ENCODE peak calls at places on chromosomes 2 and 18, in six cellular contexts. One of them, this sample, is unnamed.

GRCh38 chr18:22169889-22170420 is 566 bp downstream of the GATA6 start:
- DNase-seq in AG10803: peak
- DNase-seq in adrenal gland: no peak
- DNase-seq in astrocyte of the cerebellum: no peak
- DNase-seq in kidney: no peak
- DNase-seq in suprapubic skin: no peak
- DNase-seq in this sample: no peak

GRCh38 chr2:200179201-200179600 is 127.3 kb upstream of the SPATS2L start:
- DNase-seq in astrocyte of the cerebellum: no peak
- DNase-seq in adrenal gland: no peak
- DNase-seq in AG10803: no peak
- DNase-seq in kidney: no peak
- DNase-seq in suprapubic skin: no peak
- DNase-seq in this sample: no peak

GRCh38 chr2:23992931-23993330 is 17.0 kb upstream of the MFSD2B start:
- DNase-seq in suprapubic skin: no peak
- DNase-seq in astrocyte of the cerebellum: no peak
- DNase-seq in adrenal gland: no peak
- DNase-seq in AG10803: no peak
- DNase-seq in kidney: no peak
- DNase-seq in this sample: no peak

GRCh38 chr2:33377048-33377447 is 99.4 kb upstream of the RASGRP3 start:
- DNase-seq in suprapubic skin: no peak
- DNase-seq in astrocyte of the cerebellum: no peak
- DNase-seq in kidney: no peak
- DNase-seq in adrenal gland: no peak
- DNase-seq in AG10803: peak
- DNase-seq in this sample: no peak

GRCh38 chr2:70939847-70940580 is 4.3 kb downstream of the ATP6V1B1 start:
- DNase-seq in AG10803: no peak
- DNase-seq in adrenal gland: no peak
- DNase-seq in kidney: no peak
- DNase-seq in astrocyte of the cerebellum: no peak
- DNase-seq in suprapubic skin: peak
- DNase-seq in this sample: no peak

GRCh38 chr2:28047698-28048097 is 157.2 kb downstream of the BABAM2 start:
- DNase-seq in adrenal gland: no peak
- DNase-seq in AG10803: peak
- DNase-seq in suprapubic skin: no peak
- DNase-seq in astrocyte of the cerebellum: peak
- DNase-seq in kidney: no peak
- DNase-seq in this sample: peak

GRCh38 chr2:139271149-139271548 is 491.0 kb upstream of the NXPH2 start:
- DNase-seq in kidney: no peak
- DNase-seq in adrenal gland: no peak
- DNase-seq in astrocyte of the cerebellum: no peak
- DNase-seq in suprapubic skin: no peak
- DNase-seq in AG10803: no peak
- DNase-seq in this sample: no peak

GRCh38 chr2:203817147-203817546 is 50.4 kb upstream of the CTLA4 start:
- DNase-seq in astrocyte of the cerebellum: no peak
- DNase-seq in adrenal gland: no peak
- DNase-seq in suprapubic skin: no peak
- DNase-seq in kidney: no peak
- DNase-seq in AG10803: no peak
- DNase-seq in this sample: no peak

GRCh38 chr2:68506170-68506569 is 38.8 kb downstream of the APLF start:
- DNase-seq in suprapubic skin: no peak
- DNase-seq in adrenal gland: no peak
- DNase-seq in kidney: no peak
- DNase-seq in AG10803: no peak
- DNase-seq in astrocyte of the cerebellum: no peak
- DNase-seq in this sample: no peak

GRCh38 chr2:127733816-127734537 is 32.7 kb downstream of the SFT2D3 start:
- DNase-seq in kidney: no peak
- DNase-seq in astrocyte of the cerebellum: no peak
- DNase-seq in suprapubic skin: no peak
- DNase-seq in adrenal gland: no peak
- DNase-seq in AG10803: peak
- DNase-seq in this sample: peak

GRCh38 chr2:230798769-230799399 is 65.9 kb upstream of the ITM2C start:
- DNase-seq in suprapubic skin: no peak
- DNase-seq in AG10803: peak
- DNase-seq in adrenal gland: no peak
- DNase-seq in kidney: no peak
- DNase-seq in astrocyte of the cerebellum: peak
- DNase-seq in this sample: peak

GRCh38 chr2:122804494-122804893 is 1049.0 kb downstream of the TSN start:
- DNase-seq in kidney: no peak
- DNase-seq in AG10803: peak
- DNase-seq in suprapubic skin: no peak
- DNase-seq in astrocyte of the cerebellum: no peak
- DNase-seq in adrenal gland: no peak
- DNase-seq in this sample: no peak

GRCh38 chr2:122805346-122805745 is 1049.9 kb downstream of the TSN start:
- DNase-seq in AG10803: no peak
- DNase-seq in astrocyte of the cerebellum: no peak
- DNase-seq in adrenal gland: no peak
- DNase-seq in suprapubic skin: no peak
- DNase-seq in kidney: no peak
- DNase-seq in this sample: no peak

GRCh38 chr2:122808286-122808969 is 1053.0 kb downstream of the TSN start:
- DNase-seq in AG10803: no peak
- DNase-seq in adrenal gland: no peak
- DNase-seq in kidney: no peak
- DNase-seq in astrocyte of the cerebellum: no peak
- DNase-seq in suprapubic skin: no peak
- DNase-seq in this sample: no peak
- H3K4me3 ChIP-seq in AG10803: no peak
- H3K4me3 ChIP-seq in adrenal gland: no peak
- H3K4me3 ChIP-seq in kidney: no peak
- H3K4me3 ChIP-seq in astrocyte of the cerebellum: no peak
- H3K4me3 ChIP-seq in suprapubic skin: no peak
- H3K4me3 ChIP-seq in this sample: no peak

GRCh38 chr2:97005353-97005752 is 19.0 kb upstream of the FAM178B start:
- DNase-seq in AG10803: no peak
- DNase-seq in astrocyte of the cerebellum: no peak
- DNase-seq in adrenal gland: no peak
- DNase-seq in suprapubic skin: no peak
- DNase-seq in kidney: no peak
- DNase-seq in this sample: peak
- TF ChIP-seq CTCF in AG10803: peak
- TF ChIP-seq CTCF in astrocyte of the cerebellum: peak
- TF ChIP-seq CTCF in adrenal gland: peak
- TF ChIP-seq CTCF in suprapubic skin: no peak
- TF ChIP-seq CTCF in kidney: no peak
- TF ChIP-seq CTCF in this sample: peak

GRCh38 chr2:11750917-11751316 is 4.5 kb downstream of the LPIN1 start:
- DNase-seq in AG10803: no peak
- DNase-seq in adrenal gland: no peak
- DNase-seq in astrocyte of the cerebellum: no peak
- DNase-seq in kidney: no peak
- DNase-seq in suprapubic skin: no peak
- DNase-seq in this sample: no peak

GRCh38 chr2:11748018-11748860 is 1.8 kb downstream of the LPIN1 start:
- DNase-seq in astrocyte of the cerebellum: no peak
- DNase-seq in AG10803: no peak
- DNase-seq in adrenal gland: no peak
- DNase-seq in suprapubic skin: no peak
- DNase-seq in kidney: no peak
- DNase-seq in this sample: no peak

GRCh38 chr2:11748861-11749645 is 2.6 kb downstream of the LPIN1 start:
- DNase-seq in kidney: no peak
- DNase-seq in suprapubic skin: no peak
- DNase-seq in astrocyte of the cerebellum: no peak
- DNase-seq in adrenal gland: no peak
- DNase-seq in AG10803: no peak
- DNase-seq in this sample: no peak

GRCh38 chr2:11749646-11750349 is 3.4 kb downstream of the LPIN1 start:
- DNase-seq in AG10803: peak
- DNase-seq in adrenal gland: no peak
- DNase-seq in kidney: no peak
- DNase-seq in astrocyte of the cerebellum: no peak
- DNase-seq in suprapubic skin: no peak
- DNase-seq in this sample: no peak

GRCh38 chr2:11750422-11750821 is 4.0 kb downstream of the LPIN1 start:
- DNase-seq in suprapubic skin: no peak
- DNase-seq in adrenal gland: no peak
- DNase-seq in AG10803: no peak
- DNase-seq in astrocyte of the cerebellum: no peak
- DNase-seq in kidney: no peak
- DNase-seq in this sample: no peak
- H3K4me3 ChIP-seq in suprapubic skin: no peak
- H3K4me3 ChIP-seq in adrenal gland: no peak
- H3K4me3 ChIP-seq in AG10803: no peak
- H3K4me3 ChIP-seq in astrocyte of the cerebellum: no peak
- H3K4me3 ChIP-seq in kidney: no peak
- H3K4me3 ChIP-seq in this sample: peak

GRCh38 chr2:215554689-215555088 is 118.8 kb upstream of the FN1 start:
- DNase-seq in adrenal gland: no peak
- DNase-seq in kidney: no peak
- DNase-seq in AG10803: no peak
- DNase-seq in astrocyte of the cerebellum: no peak
- DNase-seq in suprapubic skin: no peak
- DNase-seq in this sample: peak

GRCh38 chr2:215552144-215552580 is 116.3 kb upstream of the FN1 start:
- DNase-seq in suprapubic skin: no peak
- DNase-seq in kidney: no peak
- DNase-seq in adrenal gland: no peak
- DNase-seq in AG10803: no peak
- DNase-seq in astrocyte of the cerebellum: no peak
- DNase-seq in this sample: no peak

GRCh38 chr2:215556979-215557378 is 121.1 kb upstream of the FN1 start:
- DNase-seq in suprapubic skin: no peak
- DNase-seq in adrenal gland: no peak
- DNase-seq in kidney: no peak
- DNase-seq in astrocyte of the cerebellum: no peak
- DNase-seq in AG10803: peak
- DNase-seq in this sample: no peak

GRCh38 chr2:215550331-215550730 is 114.5 kb upstream of the FN1 start:
- DNase-seq in suprapubic skin: no peak
- DNase-seq in adrenal gland: no peak
- DNase-seq in astrocyte of the cerebellum: no peak
- DNase-seq in AG10803: no peak
- DNase-seq in kidney: no peak
- DNase-seq in this sample: no peak

DNA sequence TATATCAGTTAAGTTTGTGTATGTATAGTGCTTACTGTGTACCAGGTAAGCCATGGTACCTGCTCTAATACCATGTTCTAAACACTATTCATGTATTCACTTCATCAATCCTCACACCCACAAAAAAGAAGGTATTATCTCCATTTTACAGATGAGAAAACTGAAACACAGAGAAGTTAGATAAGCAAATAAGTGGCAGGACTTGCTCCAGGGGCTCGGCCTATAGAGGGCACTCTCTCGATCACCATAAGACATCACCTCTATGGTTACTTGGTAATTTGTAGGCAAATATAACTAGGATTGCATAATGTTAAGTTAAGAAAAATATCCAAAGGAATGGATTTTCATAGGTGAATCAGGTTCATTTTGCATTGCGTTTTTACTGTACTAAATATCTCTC is 118.1 kb upstream of the FN1 start:
- DNase-seq in adrenal gland: no peak
- DNase-seq in suprapubic skin: no peak
- DNase-seq in kidney: no peak
- DNase-seq in AG10803: no peak
- DNase-seq in astrocyte of the cerebellum: no peak
- DNase-seq in this sample: no peak
- TF ChIP-seq CTCF in adrenal gland: no peak
- TF ChIP-seq CTCF in suprapubic skin: no peak
- TF ChIP-seq CTCF in kidney: no peak
- TF ChIP-seq CTCF in AG10803: no peak
- TF ChIP-seq CTCF in astrocyte of the cerebellum: no peak
- TF ChIP-seq CTCF in this sample: no peak

DNA sequence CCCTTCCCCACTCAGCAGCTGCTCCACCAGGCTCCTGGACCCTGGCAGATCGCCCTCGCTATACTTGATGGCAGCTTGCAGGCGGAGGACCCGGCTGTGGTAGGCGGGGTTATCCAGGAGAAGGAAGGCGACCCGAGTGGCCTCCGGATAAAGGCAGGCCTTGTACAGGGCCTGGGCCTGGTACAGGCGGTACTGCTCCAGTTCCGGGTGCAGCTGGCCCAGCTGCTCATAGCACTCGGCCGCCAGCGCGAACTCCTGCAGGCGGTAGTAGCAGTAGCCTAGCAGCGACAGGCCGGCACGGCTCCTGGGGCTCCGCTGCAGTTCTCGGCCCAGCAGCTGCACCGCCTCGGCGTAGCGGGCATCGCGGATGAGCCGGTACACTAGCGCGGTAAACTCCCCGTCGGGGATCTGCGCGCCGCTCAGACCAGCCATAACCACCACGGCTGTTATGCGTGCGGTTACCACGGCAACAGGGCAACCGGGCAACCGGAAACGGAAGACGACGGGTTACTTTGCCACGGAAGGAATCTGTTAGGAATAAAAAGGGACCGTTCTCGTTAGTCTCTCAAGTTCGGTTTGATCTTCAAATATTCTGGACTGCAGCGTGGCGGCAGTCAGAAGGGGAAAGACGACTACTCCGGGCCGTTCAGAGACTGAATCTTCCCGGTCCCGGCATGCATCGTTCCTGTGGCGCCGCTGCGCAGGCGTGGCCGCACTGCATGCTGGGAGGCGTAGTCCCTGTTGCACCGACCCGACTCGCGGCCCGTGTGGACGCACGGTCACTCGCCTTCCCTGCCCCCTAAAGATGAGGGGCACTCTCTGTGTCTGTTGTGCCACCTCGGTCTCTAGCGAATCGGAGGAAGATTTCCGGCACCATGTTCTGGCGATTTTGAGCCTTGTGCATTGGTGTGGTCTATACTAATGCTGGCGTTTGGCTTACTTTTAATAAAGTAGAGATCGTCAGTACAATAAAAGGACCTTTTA is 226.0 kb downstream of the AGPS start:
- DNase-seq in astrocyte of the cerebellum: peak
- DNase-seq in suprapubic skin: peak
- DNase-seq in kidney: peak
- DNase-seq in AG10803: peak
- DNase-seq in adrenal gland: peak
- DNase-seq in this sample: peak
- H3K4me3 ChIP-seq in astrocyte of the cerebellum: peak
- H3K4me3 ChIP-seq in suprapubic skin: peak
- H3K4me3 ChIP-seq in kidney: peak
- H3K4me3 ChIP-seq in AG10803: peak
- H3K4me3 ChIP-seq in adrenal gland: peak
- H3K4me3 ChIP-seq in this sample: peak

DNA sequence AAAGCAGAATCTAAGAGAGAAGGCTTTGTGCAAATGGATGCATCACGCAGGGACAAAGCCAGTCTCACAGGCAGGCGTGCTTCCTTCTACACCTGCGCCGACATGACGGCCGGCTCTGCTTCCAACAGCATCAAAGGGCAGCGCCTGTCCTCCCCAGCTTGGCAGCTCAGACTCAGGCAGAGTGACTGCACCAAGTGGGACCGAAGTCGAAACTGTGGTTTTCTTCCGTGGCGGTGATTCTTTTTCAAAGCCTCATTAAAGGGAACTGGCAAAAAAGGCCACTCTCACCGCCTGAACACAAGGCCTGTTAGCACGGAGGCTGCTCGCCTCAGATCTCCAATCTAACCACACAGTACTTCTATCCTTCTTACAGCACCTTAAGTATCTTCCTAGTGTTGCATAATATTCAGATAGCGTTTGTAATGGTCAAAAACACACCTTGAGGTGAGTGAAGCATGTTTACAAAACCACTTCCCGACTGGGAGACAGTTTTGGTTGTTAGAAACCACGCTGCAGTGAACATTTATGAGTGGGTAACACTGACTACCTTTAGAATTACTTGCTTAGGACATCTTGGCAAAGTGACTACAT is 236.4 kb downstream of the HDAC4 start:
- DNase-seq in AG10803: no peak
- DNase-seq in kidney: peak
- DNase-seq in adrenal gland: no peak
- DNase-seq in astrocyte of the cerebellum: no peak
- DNase-seq in suprapubic skin: peak
- DNase-seq in this sample: no peak
- TF ChIP-seq CTCF in AG10803: no peak
- TF ChIP-seq CTCF in kidney: no peak
- TF ChIP-seq CTCF in adrenal gland: no peak
- TF ChIP-seq CTCF in astrocyte of the cerebellum: no peak
- TF ChIP-seq CTCF in suprapubic skin: no peak
- TF ChIP-seq CTCF in this sample: no peak

This sample was measured in foreskin fibroblast.